ENCODE peak calls at places on chromosomes 11 and 22, in four cellular contexts. D is BE2C; T is heart left ventricle; W is CD8-positive, alpha-beta T cell. Y is an unnamed sample. For H3K4me1 and H3K27me3, the result is how much of the 10 kb centered on the place peaks cover.

GRCh38 chr11:74001822-74002286 is 7.0 kb downstream of the UCP3 start:
- DNase-seq in D (no peak), T (no peak), W (no peak), Y (no peak)

GRCh38 chr22:24066872-24067271 is 55.8 kb downstream of the CABIN1 start:
- DNase-seq in D (peak), T (no peak), W (no peak), Y (no peak)

GRCh38 chr22:44362249-44363040 is 49.7 kb upstream of the SHISAL1 start:
- DNase-seq in D (no peak), T (no peak), W (no peak), Y (peak)

GRCh38 chr22:31044262-31044861 is 36.8 kb upstream of the SMTN start:
- DNase-seq in D (no peak), T (peak), W (no peak), Y (no peak)

GRCh38 chr22:40855960-40856512 is 403 bp downstream of the ST13 start:
- DNase-seq in D (peak), T (no peak), W (no peak), Y (peak)

GRCh38 chr22:43978558-43978957 is 23.3 kb downstream of the SAMM50 start:
- DNase-seq in D (no peak), T (no peak), W (no peak), Y (no peak)

GRCh38 chr11:9714540-9714939 is 50.7 kb downstream of the SWAP70 start:
- DNase-seq in D (no peak), T (no peak), W (no peak), Y (no peak)

GRCh38 chr11:103806130-103806900 is 230.1 kb upstream of the DDI1 start:
- DNase-seq in D (no peak), T (no peak), W (no peak), Y (no peak)

GRCh38 chr11:48052183-48053040 is 72.1 kb downstream of the PTPRJ start:
- DNase-seq in D (no peak), T (peak), W (no peak), Y (peak)

GRCh38 chr11:78787696-78788095 is 213.0 kb upstream of the NARS2 start:
- DNase-seq in D (no peak), T (no peak), W (no peak), Y (no peak)

GRCh38 chr11:69841859-69842698 is 22.9 kb upstream of the FGF3 start:
- DNase-seq in D (no peak), T (no peak), W (no peak), Y (peak)

GRCh38 chr11:78420796-78421209 is 3.2 kb upstream of the GAB2 start:
- DNase-seq in D (peak), T (peak), W (no peak), Y (no peak)

GRCh38 chr22:18110194-18110943 is at the start of gene TUBA8:
- DNase-seq in D (peak), T (peak), W (no peak), Y (no peak)

GRCh38 chr11:78192223-78192719 is 3.6 kb downstream of the USP35 start:
- DNase-seq in D (no peak), T (peak), W (no peak), Y (no peak)

GRCh38 chr11:9861860-9862725 is 198.2 kb downstream of the SWAP70 start:
- DNase-seq in D (peak), T (peak), W (peak), Y (peak)

GRCh38 chr11:120431633-120432032 is 79.9 kb upstream of the GRIK4 start:
- DNase-seq in D (no peak), T (no peak), W (no peak), Y (peak)

GRCh38 chr11:62324738-62325556 is 12.3 kb upstream of the ASRGL1 start:
- DNase-seq in D (peak), T (no peak), W (peak), Y (peak)

GRCh38 chr11:69546735-69547370 is 65.4 kb downstream of the LINC01488 start:
- DNase-seq in D (no peak), T (no peak), W (no peak), Y (no peak)

GRCh38 chr11:114928260-114928870 is 250.0 kb downstream of the NXPE2 start:
- DNase-seq in D (no peak), T (no peak), W (no peak), Y (no peak)

GRCh38 chr22:48327721-48328120 is 1500.0 kb downstream of the BRD1 start:
- DNase-seq in D (no peak), T (no peak), W (no peak), Y (no peak)

GRCh38 chr11:83097671-83098070 is 26.0 kb upstream of the RAB30 start:
- DNase-seq in D (no peak), T (no peak), W (no peak), Y (no peak)

GRCh38 chr22:28884754-28885375 is 1.5 kb downstream of the ZNRF3 start:
- DNase-seq in D (no peak), T (no peak), W (no peak), Y (no peak)
- H3K4me3 ChIP-seq in D (peak), T (peak), W (no peak), Y (peak)

GRCh38 chr11:2887526-2888195 is 2.1 kb upstream of the CDKN1C start:
- DNase-seq in D (no peak), T (no peak), W (no peak), Y (no peak)
- H3K4me1 ChIP-seq in D (under half), T (under half), W (under half), Y (under half)

DNA sequence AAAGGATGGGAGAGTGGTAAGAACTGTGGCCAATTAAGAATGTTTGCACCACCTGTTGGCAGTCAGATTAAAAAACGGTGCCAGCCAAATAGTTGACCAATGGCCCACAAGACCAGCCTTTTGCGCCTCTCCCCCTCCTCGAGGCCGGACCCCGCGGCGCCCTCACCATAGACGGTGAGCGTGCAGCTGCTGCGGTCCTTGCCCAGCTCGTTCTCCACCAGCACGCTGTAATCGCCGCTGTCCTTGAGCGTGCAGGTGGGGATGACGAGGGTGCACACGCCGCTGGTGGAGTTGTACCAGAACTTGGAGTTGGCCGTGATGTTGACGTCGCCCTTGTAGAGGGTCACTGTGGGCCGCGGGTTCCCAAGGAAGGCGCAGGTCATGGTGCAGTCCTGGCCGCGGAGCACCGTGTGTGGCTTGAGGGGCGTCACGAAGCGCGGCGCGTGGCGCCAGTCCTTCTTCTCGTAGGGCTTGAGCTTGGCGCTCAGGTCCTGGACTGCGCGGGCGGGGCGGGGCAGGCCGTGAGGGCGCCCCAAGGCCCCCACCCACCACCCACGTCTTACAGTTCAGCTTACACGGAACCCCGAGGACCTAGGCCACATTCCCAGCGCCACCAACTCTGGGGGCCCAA is 7.2 kb downstream of the TMEM86A start:
- DNase-seq in D (peak), T (no peak), W (no peak), Y (no peak)
- H3K27me3 ChIP-seq in D (under half), T (under half), W (under half), Y (under half)

DNA sequence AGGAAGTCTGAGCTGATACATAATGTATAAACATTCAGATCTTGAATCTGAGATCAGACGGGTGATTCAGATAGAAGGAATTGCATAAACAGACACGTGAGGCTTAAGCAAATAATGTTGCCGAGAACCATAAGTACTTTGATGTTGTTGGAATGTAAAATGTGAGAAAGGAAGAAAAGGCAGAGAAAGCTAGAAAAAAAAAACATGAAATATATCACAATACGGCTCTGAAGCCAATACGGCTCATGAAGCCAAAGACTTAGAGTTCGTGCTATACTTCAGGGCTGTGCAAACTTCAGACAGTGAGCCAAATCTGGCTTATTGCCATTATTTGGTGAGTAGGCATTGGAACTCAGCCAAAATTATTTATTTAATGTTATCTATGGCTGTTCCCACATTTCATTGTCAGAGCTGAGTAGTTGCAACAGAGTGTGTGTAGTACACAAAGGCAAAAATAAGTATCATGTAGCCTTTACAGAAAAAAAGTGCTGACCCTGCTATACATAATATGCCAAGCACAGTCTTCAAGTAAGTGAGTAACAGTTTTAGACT is 673.3 kb downstream of the CNTN5 start:
- DNase-seq in D (no peak), T (no peak), W (no peak), Y (no peak)
- H3K4me3 ChIP-seq in D (no peak), T (no peak), W (no peak), Y (no peak)

Y was measured in SJSA1.